ENCODE peak calls at places on chromosome 19, in six cellular contexts. L is kidney epithelial cell, W is AG04450, T is left lung, Q is fibroblast of lung, P is left ventricle myocardium inferior. F is an unnamed sample.

GRCh38 chr19:41876847-41877489 is at the start of gene CD79A:
- DNase-seq in L (no peak), W (no peak), T (no peak), Q (no peak), P (no peak), F (no peak)

GRCh38 chr19:48543121-48543710 is 8.8 kb upstream of the SULT2B1 start:
- DNase-seq in L (no peak), W (no peak), T (peak; percentile 63), Q (peak; percentile 59), P (no peak), F (peak; percentile 88)

GRCh38 chr19:5891938-5892771 is 11.4 kb downstream of the NDUFA11 start:
- DNase-seq in L (no peak), W (no peak), T (no peak), Q (peak; percentile 39), P (no peak), F (no peak)

GRCh38 chr19:45676851-45677263 is 8.8 kb downstream of the GIPR start:
- DNase-seq in L (no peak), W (no peak), T (peak; percentile 44), Q (no peak), P (no peak), F (no peak)

GRCh38 chr19:5170329-5170745 is 170.3 kb downstream of the PTPRS start:
- DNase-seq in L (no peak), W (no peak), T (no peak), Q (no peak), P (no peak), F (no peak)

GRCh38 chr19:53357821-53358581 is 7.5 kb upstream of the ZNF525 start:
- DNase-seq in L (no peak), W (no peak), T (no peak), Q (no peak), P (no peak), F (no peak)

GRCh38 chr19:49896863-49897621 is at the start of gene IL4I1:
- DNase-seq in L (peak; percentile 53), W (no peak), T (peak; percentile 68), Q (peak; percentile 20), P (no peak), F (no peak)

GRCh38 chr19:17098326-17098725 is 22.7 kb downstream of the MYO9B start:
- DNase-seq in L (no peak), W (no peak), T (no peak), Q (peak; percentile 31), P (no peak), F (no peak)

GRCh38 chr19:40163541-40164129 is 27.6 kb upstream of the MAP3K10 start:
- DNase-seq in L (no peak), W (no peak), T (no peak), Q (no peak), P (no peak), F (no peak)

GRCh38 chr19:10701955-10702307 is 692 bp downstream of the QTRT1 start:
- DNase-seq in L (no peak), W (no peak), T (no peak), Q (no peak), P (no peak), F (no peak)

GRCh38 chr19:47541507-47541906 is 26.6 kb upstream of the NAPA start:
- DNase-seq in L (peak; percentile 14), W (no peak), T (no peak), Q (no peak), P (no peak), F (no peak)

GRCh38 chr19:4740092-4740491 is 16.4 kb upstream of the DPP9 start:
- DNase-seq in L (no peak), W (no peak), T (no peak), Q (no peak), P (no peak), F (no peak)

GRCh38 chr19:16397791-16398529 is 73.3 kb downstream of the KLF2 start:
- DNase-seq in L (no peak), W (no peak), T (peak; percentile 25), Q (peak; percentile 63), P (no peak), F (no peak)

GRCh38 chr19:54473983-54474382 is 887 bp upstream of the CDC42EP5 start:
- DNase-seq in L (no peak), W (no peak), T (no peak), Q (no peak), P (no peak), F (no peak)

GRCh38 chr19:54475706-54476105 is 2.6 kb upstream of the CDC42EP5 start:
- DNase-seq in L (no peak), W (no peak), T (no peak), Q (no peak), P (no peak), F (no peak)

GRCh38 chr19:54470276-54470887 is 2.7 kb downstream of the CDC42EP5 start:
- DNase-seq in L (no peak), W (no peak), T (no peak), Q (no peak), P (no peak), F (no peak)

GRCh38 chr19:54470991-54471782 is 1.9 kb downstream of the CDC42EP5 start:
- DNase-seq in L (no peak), W (no peak), T (no peak), Q (no peak), P (peak; percentile 52), F (no peak)

GRCh38 chr19:54473071-54473941 is at the start of gene CDC42EP5:
- DNase-seq in L (no peak), W (peak; percentile 71), T (peak; percentile 73), Q (peak; percentile 81), P (peak; percentile 82), F (peak; percentile 51)
- H3K27me3 ChIP-seq in L (peaks cover 17% of the 10 kb centered on the region), W (no peaks in the 10 kb centered on the region), T (peaks cover 6% of the 10 kb centered on the region), Q (no peaks in the 10 kb centered on the region), P (peaks cover 43% of the 10 kb centered on the region), F (no peaks in the 10 kb centered on the region)

GRCh38 chr19:55441319-55441691 is 1.8 kb downstream of the SHISA7 start:
- DNase-seq in L (no peak), W (no peak), T (no peak), Q (no peak), P (no peak), F (no peak)
- H3K27me3 ChIP-seq in L (peaks cover 65% of the 10 kb centered on the region), W (peaks cover 51% of the 10 kb centered on the region), T (peaks cover 60% of the 10 kb centered on the region), Q (peaks cover 44% of the 10 kb centered on the region), P (peaks cover 98% of the 10 kb centered on the region), F (peaks cover 35% of the 10 kb centered on the region)

GRCh38 chr19:13866463-13867046 is 10.4 kb upstream of the NANOS3 start:
- DNase-seq in L (no peak), W (no peak), T (no peak), Q (no peak), P (no peak), F (no peak)
- H3K27me3 ChIP-seq in L (no peaks in the 10 kb centered on the region), W (no peaks in the 10 kb centered on the region), T (no peaks in the 10 kb centered on the region), Q (no peaks in the 10 kb centered on the region), P (no peaks in the 10 kb centered on the region), F (peaks cover 7% of the 10 kb centered on the region)

GRCh38 chr19:993831-994393 is 6.3 kb upstream of the GRIN3B start:
- DNase-seq in L (no peak), W (no peak), T (no peak), Q (no peak), P (no peak), F (no peak)

GRCh38 chr19:994516-994915 is 5.7 kb upstream of the GRIN3B start:
- DNase-seq in L (no peak), W (no peak), T (no peak), Q (no peak), P (no peak), F (no peak)

GRCh38 chr19:993361-993830 is 6.8 kb upstream of the GRIN3B start:
- DNase-seq in L (no peak), W (no peak), T (no peak), Q (no peak), P (no peak), F (no peak)

GRCh38 chr19:996051-996838 is 4.0 kb upstream of the GRIN3B start:
- DNase-seq in L (no peak), W (no peak), T (no peak), Q (peak; percentile 64), P (no peak), F (peak; percentile 54)

GRCh38 chr19:995051-995827 is 5.0 kb upstream of the GRIN3B start:
- DNase-seq in L (no peak), W (no peak), T (peak; percentile 63), Q (peak; percentile 33), P (no peak), F (no peak)
- H3K27me3 ChIP-seq in L (peaks cover 37% of the 10 kb centered on the region), W (peaks cover 29% of the 10 kb centered on the region), T (peaks cover 46% of the 10 kb centered on the region), Q (peaks cover 24% of the 10 kb centered on the region), P (peaks cover 54% of the 10 kb centered on the region), F (peaks cover 7% of the 10 kb centered on the region)

GRCh38 chr19:7739211-7739752 is 7.4 kb upstream of the CLEC4G start:
- DNase-seq in L (no peak), W (no peak), T (no peak), Q (no peak), P (no peak), F (no peak)
- H3K27me3 ChIP-seq in L (peaks cover 6% of the 10 kb centered on the region), W (peaks cover 3% of the 10 kb centered on the region), T (no peaks in the 10 kb centered on the region), Q (no peaks in the 10 kb centered on the region), P (peaks cover 28% of the 10 kb centered on the region), F (no peaks in the 10 kb centered on the region)

GRCh38 chr19:2981898-2982297 is 4.5 kb downstream of the TLE6 start:
- DNase-seq in L (no peak), W (no peak), T (no peak), Q (no peak), P (no peak), F (no peak)

GRCh38 chr19:2984196-2984490 is 6.8 kb downstream of the TLE6 start:
- DNase-seq in L (no peak), W (no peak), T (no peak), Q (no peak), P (no peak), F (no peak)

GRCh38 chr19:2982556-2982955 is 5.2 kb downstream of the TLE6 start:
- DNase-seq in L (no peak), W (no peak), T (no peak), Q (no peak), P (no peak), F (no peak)

GRCh38 chr19:2982983-2983350 is 5.6 kb downstream of the TLE6 start:
- DNase-seq in L (no peak), W (peak; percentile 61), T (peak; percentile 63), Q (peak; percentile 84), P (peak; percentile 89), F (peak; percentile 31)

DNA sequence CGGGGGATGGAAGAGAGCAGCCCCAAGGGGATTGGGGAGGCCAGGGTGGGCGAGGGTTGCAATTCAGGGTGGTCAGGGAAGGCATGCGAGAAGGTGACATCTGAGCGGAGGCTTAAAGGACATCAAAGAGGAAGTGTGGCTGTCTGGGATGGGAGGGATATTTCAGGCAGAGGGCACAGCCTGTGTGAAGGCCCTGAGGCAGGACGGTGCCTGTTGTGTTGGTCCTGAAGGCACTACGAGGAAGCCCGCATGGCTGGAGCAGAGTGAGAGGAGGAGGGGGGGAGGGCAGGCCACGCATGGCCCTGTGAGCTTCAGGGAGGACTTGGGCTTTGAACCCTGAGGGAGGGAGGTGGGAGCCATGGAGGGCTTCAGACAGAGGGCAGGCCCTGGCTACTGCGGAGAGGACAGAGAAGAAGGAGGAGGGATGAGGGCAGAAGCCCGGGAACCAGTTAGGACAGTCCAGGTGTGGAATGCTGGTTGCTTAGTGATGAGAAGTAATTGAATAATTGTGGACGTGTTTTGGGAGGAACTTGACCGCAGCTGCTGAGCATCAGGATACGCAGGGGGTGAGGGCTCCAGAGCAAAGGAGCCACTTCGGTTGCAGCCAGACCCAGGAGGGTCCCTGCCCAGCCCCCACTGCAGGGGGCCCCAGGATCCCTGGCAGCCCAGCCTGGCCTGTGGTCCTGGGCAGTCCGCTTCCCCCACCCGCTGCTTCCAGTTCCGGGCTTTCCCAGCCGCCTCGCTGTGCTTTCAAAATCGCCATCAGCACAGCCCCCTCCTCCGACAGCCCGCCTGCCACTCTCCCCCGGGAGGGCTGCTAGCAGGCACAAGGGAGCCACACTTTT is 6.2 kb downstream of the TLE6 start:
- DNase-seq in L (peak; percentile 42), W (no peak), T (peak; percentile 48), Q (peak; percentile 78), P (peak; percentile 74), F (peak; percentile 35)
- H3K27me3 ChIP-seq in L (peaks cover 30% of the 10 kb centered on the region), W (peaks cover 13% of the 10 kb centered on the region), T (no peaks in the 10 kb centered on the region), Q (peaks cover 7% of the 10 kb centered on the region), P (no peaks in the 10 kb centered on the region), F (peaks cover 6% of the 10 kb centered on the region)

F was measured in bronchial epithelial cell.